ENCODE peak calls at places on chromosomes 4 and X, in seven cellular contexts. N, W, B, H, I, K and J are unnamed samples.

GRCh38 chr4:86452323-86452995 is 92.6 kb upstream of the MAPK10 start:
- DNase-seq in N (no peak), W (no peak), B (no peak), H (no peak), I (no peak), K (no peak), J (no peak)

GRCh38 chr4:114019276-114019971 is 40.0 kb upstream of the ARSJ start:
- DNase-seq in N (no peak), W (no peak), B (no peak), H (no peak), I (no peak), K (no peak), J (no peak)

GRCh38 chrX:144681501-144681900 is 565.8 kb upstream of the SPANXN1 start:
- DNase-seq in N (no peak), W (no peak), B (no peak), H (no peak), I (no peak), K (no peak), J (no peak)

GRCh38 chr4:183846951-183847350 is 58.2 kb upstream of the STOX2 start:
- DNase-seq in N (no peak), W (no peak), B (no peak), H (no peak), I (no peak), K (no peak), J (no peak)

GRCh38 chrX:64205735-64206491 is 405 bp upstream of the AMER1 start:
- DNase-seq in N (peak), W (peak), B (peak), H (peak), I (peak), K (peak), J (peak)

GRCh38 chr4:25628441-25628840 is 27.2 kb upstream of the SLC34A2 start:
- DNase-seq in N (no peak), W (no peak), B (no peak), H (no peak), I (no peak), K (no peak), J (no peak)

GRCh38 chrX:19747672-19748610 is 139.5 kb downstream of the SH3KBP1 start:
- DNase-seq in N (peak), W (no peak), B (no peak), H (no peak), I (peak), K (no peak), J (no peak)

GRCh38 chr4:184544711-184545409 is 70.5 kb upstream of the IRF2 start:
- DNase-seq in N (no peak), W (no peak), B (no peak), H (no peak), I (no peak), K (no peak), J (no peak)

GRCh38 chr4:175330236-175330635 is 412.1 kb downstream of the ADAM29 start:
- DNase-seq in N (no peak), W (no peak), B (no peak), H (no peak), I (no peak), K (no peak), J (no peak)

GRCh38 chr4:94390804-94391410 is 48.3 kb upstream of the HPGDS start:
- DNase-seq in N (no peak), W (no peak), B (no peak), H (no peak), I (peak), K (no peak), J (peak)

GRCh38 chrX:68870357-68870756 is 41.5 kb downstream of the EFNB1 start:
- DNase-seq in N (no peak), W (no peak), B (no peak), H (no peak), I (no peak), K (no peak), J (no peak)

GRCh38 chrX:105700316-105700715 is 122.0 kb upstream of the NRK start:
- DNase-seq in N (no peak), W (no peak), B (no peak), H (no peak), I (no peak), K (no peak), J (no peak)

GRCh38 chr4:173288296-173288695 is 45.9 kb downstream of the HMGB2 start:
- DNase-seq in N (peak), W (no peak), B (peak), H (peak), I (peak), K (peak), J (peak)

GRCh38 chrX:14832151-14832550 is 40.7 kb downstream of the FANCB start:
- DNase-seq in N (no peak), W (no peak), B (no peak), H (no peak), I (no peak), K (no peak), J (no peak)

GRCh38 chr4:1405636-1406415 is 416 bp downstream of the NKX1-1 start:
- DNase-seq in N (no peak), W (no peak), B (no peak), H (no peak), I (no peak), K (no peak), J (peak)

GRCh38 chrX:16771483-16772398 is 14.5 kb upstream of the TXLNG start:
- DNase-seq in N (no peak), W (no peak), B (peak), H (peak), I (peak), K (no peak), J (no peak)

GRCh38 chr4:103786014-103786413 is 66.2 kb upstream of the TACR3 start:
- DNase-seq in N (no peak), W (no peak), B (peak), H (no peak), I (peak), K (no peak), J (peak)

GRCh38 chr4:8133897-8134542 is 24.6 kb downstream of the ABLIM2 start:
- DNase-seq in N (no peak), W (peak), B (peak), H (no peak), I (no peak), K (no peak), J (no peak)

GRCh38 chr4:90317785-90318184 is 190.6 kb downstream of the CCSER1 start:
- DNase-seq in N (no peak), W (no peak), B (no peak), H (no peak), I (no peak), K (no peak), J (no peak)

GRCh38 chrX:69795702-69796101 is 179.8 kb downstream of the EDA start:
- DNase-seq in N (no peak), W (no peak), B (no peak), H (no peak), I (no peak), K (no peak), J (no peak)

GRCh38 chr4:110550260-110550659 is 72.6 kb downstream of the PITX2 start:
- DNase-seq in N (no peak), W (no peak), B (no peak), H (no peak), I (no peak), K (no peak), J (no peak)

GRCh38 chr4:185283723-185284122 is 74.3 kb downstream of the SNX25 start:
- DNase-seq in N (no peak), W (no peak), B (no peak), H (no peak), I (no peak), K (no peak), J (no peak)

GRCh38 chr4:30757357-30757756 is 37.2 kb downstream of the PCDH7 start:
- DNase-seq in N (no peak), W (no peak), B (no peak), H (no peak), I (no peak), K (no peak), J (no peak)

GRCh38 chr4:56506110-56506705 is 617 bp downstream of the ARL9 start:
- DNase-seq in N (no peak), W (no peak), B (peak), H (no peak), I (no peak), K (no peak), J (no peak)

GRCh38 chrX:106042296-106042695 is 3.8 kb upstream of the SERPINA7 start:
- DNase-seq in N (no peak), W (no peak), B (no peak), H (no peak), I (no peak), K (no peak), J (no peak)

GRCh38 chr4:98653006-98653405 is 5.4 kb downstream of the TSPAN5 start:
- DNase-seq in N (no peak), W (no peak), B (no peak), H (no peak), I (no peak), K (no peak), J (no peak)

GRCh38 chr4:3436798-3437581 is 4.8 kb upstream of the HGFAC start:
- DNase-seq in N (no peak), W (peak), B (no peak), H (no peak), I (peak), K (peak), J (no peak)

GRCh38 chrX:100830547-100830946 is 10.4 kb downstream of the CSTF2 start:
- DNase-seq in N (no peak), W (no peak), B (no peak), H (no peak), I (peak), K (no peak), J (no peak)

GRCh38 chr4:186021461-186022167 is 47.3 kb upstream of the TLR3 start:
- DNase-seq in N (no peak), W (no peak), B (peak), H (no peak), I (peak), K (no peak), J (peak)

GRCh38 chr4:122824616-122825015 is 2.0 kb upstream of the FGF2 start:
- DNase-seq in N (no peak), W (no peak), B (no peak), H (no peak), I (no peak), K (no peak), J (no peak)

GRCh38 chr4:122827899-122828601 is 1.4 kb downstream of the FGF2 start:
- DNase-seq in N (peak), W (no peak), B (peak), H (no peak), I (peak), K (no peak), J (peak)

GRCh38 chr4:122826000-122826595 is 533 bp upstream of the FGF2 start:
- DNase-seq in N (no peak), W (no peak), B (no peak), H (no peak), I (no peak), K (no peak), J (no peak)

GRCh38 chr4:122826596-122827257 is at the start of gene FGF2:
- DNase-seq in N (peak), W (peak), B (peak), H (peak), I (peak), K (peak), J (peak)

GRCh38 chr4:122827258-122827887 is 742 bp downstream of the FGF2 start:
- DNase-seq in N (no peak), W (peak), B (peak), H (peak), I (peak), K (no peak), J (peak)
- TF ChIP-seq CTCF in N (no peak), W (no peak), B (no peak), H (no peak), I (no peak), K (no peak), J (no peak)

GRCh38 chr4:169234137-169234855 is 36.5 kb downstream of the SH3RF1 start:
- DNase-seq in N (no peak), W (no peak), B (no peak), H (no peak), I (no peak), K (no peak), J (no peak)
- TF ChIP-seq CTCF in N (no peak), W (no peak), B (no peak), H (no peak), I (no peak), K (no peak), J (no peak)

GRCh38 chrX:30488092-30488491 is 89.5 kb downstream of the TASL start:
- DNase-seq in N (no peak), W (no peak), B (no peak), H (no peak), I (peak), K (no peak), J (peak)
- TF ChIP-seq CTCF in N (no peak), W (no peak), B (no peak), H (peak), I (peak), K (no peak), J (peak)

GRCh38 chrX:8043546-8043945 is 116.3 kb upstream of the PNPLA4 start:
- DNase-seq in N (no peak), W (no peak), B (no peak), H (no peak), I (no peak), K (no peak), J (no peak)

GRCh38 chrX:8044861-8045434 is 117.7 kb upstream of the PNPLA4 start:
- DNase-seq in N (no peak), W (no peak), B (no peak), H (no peak), I (no peak), K (no peak), J (no peak)

GRCh38 chrX:8037593-8038348 is 110.6 kb upstream of the PNPLA4 start:
- DNase-seq in N (no peak), W (no peak), B (no peak), H (no peak), I (no peak), K (no peak), J (no peak)

GRCh38 chrX:8043121-8043520 is 115.9 kb upstream of the PNPLA4 start:
- DNase-seq in N (no peak), W (no peak), B (no peak), H (no peak), I (no peak), K (no peak), J (no peak)

GRCh38 chrX:8042304-8042703 is 115.1 kb upstream of the PNPLA4 start:
- DNase-seq in N (no peak), W (no peak), B (no peak), H (no peak), I (no peak), K (no peak), J (no peak)
- TF ChIP-seq CTCF in N (no peak), W (no peak), B (peak), H (peak), I (no peak), K (no peak), J (peak)

DNA sequence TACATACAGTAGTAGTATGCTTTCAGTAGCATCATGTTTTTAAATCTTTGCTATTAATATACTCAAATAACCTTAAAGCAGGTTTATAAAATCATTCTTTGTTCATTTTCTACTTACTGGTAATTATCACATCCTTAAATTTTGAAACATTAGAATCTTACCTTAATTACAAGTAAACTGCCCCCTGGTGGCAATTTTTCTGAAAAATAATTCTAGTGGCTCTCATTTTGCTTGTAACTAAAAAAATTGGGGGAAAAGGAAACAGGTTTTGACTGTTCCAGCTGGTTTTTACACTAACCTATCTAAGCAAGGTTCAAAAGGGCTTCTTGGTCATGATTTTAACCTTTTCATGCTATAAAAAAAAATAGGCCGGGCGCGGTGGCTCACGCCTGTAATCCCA is 18.5 kb upstream of the DCAF4L1 start:
- DNase-seq in N (no peak), W (no peak), B (no peak), H (no peak), I (peak), K (no peak), J (no peak)
- TF ChIP-seq CTCF in N (peak), W (peak), B (no peak), H (peak), I (peak), K (no peak), J (peak)

GRCh38 chrX:42128020-42128419 is 204.7 kb upstream of the CASK start:
- DNase-seq in N (no peak), W (no peak), B (no peak), H (no peak), I (peak), K (no peak), J (no peak)
- TF ChIP-seq CTCF in N (no peak), W (no peak), B (no peak), H (no peak), I (no peak), K (no peak), J (no peak)